ENCODE peak calls at places on chromosomes 7 and 10, in seven cellular contexts. M is erythroblast, A is head of caudate nucleus, X is retina, Y is brain microvascular endothelial cell, G is AG04450, V is Calu3. J is an unnamed sample.

GRCh38 chr10:52469970-52470705 is 156.1 kb downstream of the DKK1 start:
- DNase-seq in M (no peak), A (no peak), X (no peak), Y (no peak), G (no peak), V (no peak), J (no peak)

GRCh38 chr10:118585794-118586193 is 9.7 kb downstream of the PRLHR start:
- DNase-seq in M (no peak), A (no peak), X (no peak), Y (no peak), G (no peak), V (no peak), J (no peak)

GRCh38 chr10:78964952-78965633 is 103.7 kb upstream of the ZMIZ1 start:
- DNase-seq in M (peak), A (peak), X (peak), Y (peak), G (no peak), V (peak), J (peak)

GRCh38 chr7:39952791-39953190 is 2.7 kb downstream of the CDK13 start:
- DNase-seq in M (no peak), A (no peak), X (no peak), Y (no peak), G (no peak), V (no peak), J (no peak)

GRCh38 chr7:131553906-131554305 is 2.5 kb downstream of the PODXL start:
- DNase-seq in M (no peak), A (no peak), X (no peak), Y (no peak), G (no peak), V (no peak), J (no peak)

GRCh38 chr7:22660732-22661131 is 66.3 kb upstream of the IL6 start:
- DNase-seq in M (no peak), A (no peak), X (no peak), Y (no peak), G (no peak), V (no peak), J (peak)

GRCh38 chr7:99275496-99275895 is 2.9 kb downstream of the MYH16 start:
- DNase-seq in M (no peak), A (no peak), X (peak), Y (no peak), G (no peak), V (no peak), J (no peak)

GRCh38 chr7:118312051-118312450 is 87.5 kb downstream of the ANKRD7 start:
- DNase-seq in M (no peak), A (no peak), X (no peak), Y (no peak), G (no peak), V (peak), J (no peak)

GRCh38 chr7:84216477-84216876 is 21.9 kb upstream of the SEMA3A start:
- DNase-seq in M (no peak), A (no peak), X (no peak), Y (no peak), G (no peak), V (no peak), J (no peak)

GRCh38 chr10:93841930-93842329 is 51.8 kb upstream of the SLC35G1 start:
- DNase-seq in M (no peak), A (no peak), X (no peak), Y (no peak), G (no peak), V (no peak), J (no peak)

GRCh38 chr7:36370046-36370445 is 19.6 kb upstream of the ANLN start:
- DNase-seq in M (no peak), A (peak), X (no peak), Y (no peak), G (no peak), V (no peak), J (no peak)

GRCh38 chr7:131244259-131244852 is 83.3 kb upstream of the MKLN1 start:
- DNase-seq in M (no peak), A (peak), X (no peak), Y (peak), G (peak), V (peak), J (no peak)

GRCh38 chr10:73207883-73208282 is 39.2 kb downstream of the DNAJC9 start:
- DNase-seq in M (no peak), A (no peak), X (no peak), Y (no peak), G (no peak), V (no peak), J (no peak)

GRCh38 chr10:58781873-58782488 is 269.3 kb downstream of the BICC1 start:
- DNase-seq in M (peak), A (no peak), X (peak), Y (peak), G (no peak), V (peak), J (peak)

GRCh38 chr7:76338298-76339084 is 20.3 kb downstream of the YWHAG start:
- DNase-seq in M (no peak), A (no peak), X (no peak), Y (no peak), G (no peak), V (no peak), J (no peak)

GRCh38 chr7:117090820-117091219 is 137.5 kb downstream of the ST7 start:
- DNase-seq in M (peak), A (no peak), X (no peak), Y (no peak), G (no peak), V (no peak), J (no peak)

GRCh38 chr7:34361663-34362250 is 296.3 kb upstream of the NPSR1 start:
- DNase-seq in M (no peak), A (peak), X (peak), Y (no peak), G (no peak), V (no peak), J (no peak)

GRCh38 chr10:69303632-69304035 is 25.3 kb downstream of the HK1 start:
- DNase-seq in M (peak), A (no peak), X (no peak), Y (peak), G (no peak), V (no peak), J (no peak)

GRCh38 chr7:2750054-2750453 is 62.1 kb downstream of the AMZ1 start:
- DNase-seq in M (peak), A (no peak), X (no peak), Y (peak), G (no peak), V (no peak), J (no peak)

GRCh38 chr10:86944907-86945306 is 12.5 kb downstream of the MMRN2 start:
- DNase-seq in M (no peak), A (no peak), X (no peak), Y (no peak), G (no peak), V (no peak), J (no peak)

GRCh38 chr10:77673515-77674140 is 36.0 kb upstream of the KCNMA1 start:
- DNase-seq in M (no peak), A (no peak), X (no peak), Y (no peak), G (no peak), V (no peak), J (no peak)

GRCh38 chr10:124650820-124651401 is 93.3 kb downstream of the FAM53B start:
- DNase-seq in M (no peak), A (no peak), X (no peak), Y (no peak), G (no peak), V (no peak), J (no peak)

GRCh38 chr10:87058171-87058570 is 36.5 kb downstream of the GLUD1 start:
- DNase-seq in M (no peak), A (no peak), X (no peak), Y (no peak), G (no peak), V (no peak), J (no peak)

GRCh38 chr10:95266674-95267095 is 24.1 kb downstream of the PDLIM1 start:
- DNase-seq in M (peak), A (no peak), X (no peak), Y (peak), G (no peak), V (peak), J (peak)

GRCh38 chr10:52933748-52934147 is 161.2 kb upstream of the MBL2 start:
- DNase-seq in M (no peak), A (no peak), X (no peak), Y (no peak), G (no peak), V (no peak), J (no peak)

GRCh38 chr7:44294325-44295069 is 30.9 kb downstream of the CAMK2B start:
- DNase-seq in M (no peak), A (no peak), X (no peak), Y (no peak), G (no peak), V (no peak), J (no peak)

GRCh38 chr10:130757271-130757670 is 554.2 kb downstream of the TCERG1L start:
- DNase-seq in M (no peak), A (no peak), X (no peak), Y (no peak), G (no peak), V (no peak), J (no peak)

GRCh38 chr10:86368046-86368445 is 1.5 kb upstream of the GRID1 start:
- DNase-seq in M (no peak), A (no peak), X (no peak), Y (no peak), G (no peak), V (no peak), J (no peak)

GRCh38 chr10:14414901-14415300 is 84.2 kb upstream of the FRMD4A start:
- DNase-seq in M (no peak), A (no peak), X (no peak), Y (peak), G (peak), V (no peak), J (no peak)

J was measured in SK-MEL-5.